ENCODE peak calls at places on chromosomes 4 and X, in four cellular contexts. O, F, M and D are unnamed samples.

GRCh38 chr4:5863461-5864113 is 29.3 kb downstream of the CRMP1 start:
- DNase-seq in F (no peak), M (no peak), O (no peak), D (no peak)

GRCh38 chr4:12846368-12846767 is 637.8 kb downstream of the RAB28 start:
- DNase-seq in M (no peak), O (no peak), F (no peak), D (no peak)

GRCh38 chr4:173531085-173531965 is 1.3 kb upstream of the HAND2 start:
- DNase-seq in M (no peak), O (no peak), F (no peak), D (peak)

GRCh38 chrX:17009856-17010650 is 63.6 kb downstream of the REPS2 start:
- DNase-seq in O (no peak), F (no peak), M (no peak), D (no peak)

GRCh38 chrX:107712231-107713204 is 63.1 kb downstream of the TSC22D3 start:
- DNase-seq in O (no peak), M (no peak), F (no peak), D (no peak)

GRCh38 chrX:49106930-49107329 is 16.6 kb downstream of the GPKOW start:
- DNase-seq in M (no peak), F (peak), O (no peak), D (peak)

GRCh38 chr4:5959221-5959982 is 58.8 kb downstream of the C4orf50 start:
- DNase-seq in F (no peak), M (no peak), O (no peak), D (no peak)

GRCh38 chr4:112321768-112322684 is 24.9 kb downstream of the ALPK1 start:
- DNase-seq in F (peak), M (peak), O (no peak), D (peak)

GRCh38 chr4:4269326-4269725 is 20.6 kb downstream of the LYAR start:
- DNase-seq in O (no peak), M (no peak), F (no peak), D (no peak)

GRCh38 chrX:819684-820083 is 189.1 kb downstream of the SHOX start:
- DNase-seq in M (no peak), F (no peak), O (no peak), D (no peak)

GRCh38 chrX:3527811-3528210 is 181.4 kb upstream of the MXRA5 start:
- DNase-seq in F (no peak), O (no peak), M (no peak), D (no peak)

GRCh38 chrX:68717663-68718442 is 70.4 kb downstream of the STARD8 start:
- DNase-seq in O (no peak), M (no peak), F (no peak), D (no peak)

GRCh38 chrX:154890990-154891639 is 5.0 kb downstream of the F8A1 start:
- DNase-seq in O (no peak), F (no peak), M (no peak), D (no peak)

GRCh38 chrX:128781506-128781905 is 729.3 kb upstream of the ACTRT1 start:
- DNase-seq in M (no peak), F (peak), O (no peak), D (peak)

GRCh38 chr4:144666539-144667175 is 20.7 kb downstream of the HHIP start:
- DNase-seq in F (no peak), O (no peak), M (no peak), D (no peak)

GRCh38 chr4:76238236-76238635 is 13.3 kb upstream of the FAM47E start:
- DNase-seq in O (no peak), M (no peak), F (no peak), D (no peak)

GRCh38 chr4:177339794-177340374 is 30.2 kb downstream of the NEIL3 start:
- DNase-seq in O (peak), F (peak), M (peak), D (no peak)

GRCh38 chr4:98583265-98583664 is 75.1 kb downstream of the TSPAN5 start:
- DNase-seq in F (no peak), O (no peak), M (no peak), D (no peak)

GRCh38 chr4:3791910-3792542 is 25.8 kb downstream of the ADRA2C start:
- DNase-seq in M (peak), F (no peak), O (no peak), D (peak)

GRCh38 chr4:108244576-108244975 is 75.8 kb upstream of the LEF1 start:
- DNase-seq in M (no peak), F (no peak), O (no peak), D (no peak)

GRCh38 chr4:185726931-185727330 is 85.1 kb downstream of the SORBS2 start:
- DNase-seq in M (no peak), O (no peak), F (no peak), D (no peak)

GRCh38 chrX:14529288-14529989 is at the start of gene GLRA2:
- DNase-seq in F (no peak), M (no peak), O (no peak), D (peak)
- TF ChIP-seq USF1 in F (no peak), M (no peak), O (no peak), D (no peak)

DNA sequence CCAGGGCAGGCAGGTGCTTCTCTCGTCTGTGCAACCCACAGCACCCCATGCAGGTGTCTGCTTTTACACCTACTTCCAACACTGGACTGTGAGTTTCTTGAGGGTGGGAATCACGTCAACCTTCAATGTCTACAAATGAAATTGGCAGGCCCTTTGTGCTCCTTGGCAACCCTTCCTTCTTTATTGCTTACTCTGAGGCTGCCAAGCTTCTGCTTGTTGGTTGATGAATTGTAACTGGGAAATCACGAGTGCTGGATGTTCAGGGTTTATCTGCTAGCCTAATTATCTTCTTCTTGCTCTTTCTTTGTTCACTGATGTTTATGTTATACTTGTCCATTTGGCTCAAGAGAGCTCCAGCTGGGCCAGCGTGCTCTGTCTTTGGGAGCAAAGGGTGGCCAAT is 2.5 kb upstream of the DGAT2L6 start:
- DNase-seq in F (no peak), M (no peak), O (no peak), D (no peak)
- TF ChIP-seq USF1 in F (no peak), M (no peak), O (no peak), D (no peak)

DNA sequence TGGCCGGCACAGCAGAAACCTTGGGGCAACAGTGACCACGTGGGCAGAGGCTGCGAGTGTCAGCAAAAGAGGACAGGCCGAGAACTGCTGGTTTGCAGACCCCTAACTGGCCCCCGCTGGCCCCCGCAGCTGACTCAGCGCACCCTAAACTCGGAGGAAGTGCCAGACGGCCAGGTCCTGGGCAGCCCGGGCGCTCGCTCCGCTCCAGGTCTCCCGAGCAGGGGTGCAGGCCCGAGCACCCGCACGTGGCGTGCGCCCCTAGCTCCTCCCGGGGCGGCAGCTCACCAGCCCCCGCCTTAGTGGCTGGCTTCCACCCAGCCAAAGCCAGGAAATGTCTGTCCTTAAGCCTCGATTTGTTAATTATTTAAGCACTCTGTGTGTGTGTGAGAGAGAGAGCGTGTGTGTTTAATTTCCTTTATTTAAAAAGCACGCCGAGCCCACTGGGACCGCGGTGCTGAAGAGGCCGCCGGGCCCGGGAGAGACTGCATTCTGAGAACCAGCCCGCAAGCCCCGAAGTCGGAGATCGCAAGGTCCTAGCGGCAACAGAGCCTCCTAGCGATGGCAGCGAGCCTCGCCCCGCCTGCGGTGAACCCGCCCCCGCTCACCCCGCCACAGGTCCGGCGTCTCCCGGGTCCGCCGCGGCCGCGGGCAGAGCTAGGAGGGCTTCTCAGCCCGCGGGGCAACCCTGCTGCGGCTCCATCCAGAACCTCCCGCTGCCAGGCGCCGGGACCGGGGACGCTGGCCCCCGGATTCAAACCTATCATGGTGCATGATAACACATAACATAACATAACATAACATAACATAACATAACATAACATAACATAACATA is 45.9 kb upstream of the CDKN2AIP start:
- DNase-seq in M (peak), F (peak), O (no peak), D (peak)
- TF ChIP-seq USF1 in M (peak), F (no peak), O (no peak), D (no peak)

DNA sequence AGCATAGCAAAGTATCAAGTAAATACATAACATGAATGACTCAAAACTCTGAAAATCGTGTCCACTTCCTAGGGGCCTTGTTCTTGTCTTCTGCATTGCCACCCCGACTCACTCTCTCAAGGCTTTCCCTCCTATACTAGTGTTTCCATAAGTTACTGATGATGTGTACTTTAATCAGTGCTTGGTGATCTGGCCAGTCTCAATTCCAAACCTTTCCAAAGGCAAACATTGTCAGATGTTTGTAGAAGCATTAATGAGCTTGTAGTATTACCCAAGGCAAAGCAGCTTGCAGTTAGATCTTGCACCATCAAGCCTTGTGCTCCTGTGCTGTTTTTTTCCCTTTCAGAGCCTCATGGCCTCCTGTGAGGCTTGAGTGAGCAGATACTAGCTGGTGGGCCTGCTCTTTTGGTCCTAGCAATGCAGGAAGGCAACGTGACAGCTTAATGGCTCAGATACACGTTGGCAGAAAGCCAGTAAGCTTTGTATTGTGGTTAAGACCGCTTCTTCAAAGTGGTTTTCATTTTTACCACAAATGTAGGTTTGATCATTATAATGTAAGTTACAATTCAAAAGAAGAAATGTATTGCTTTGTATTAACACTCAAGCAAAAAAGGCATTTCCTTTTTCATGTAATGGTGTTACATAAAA is 51.8 kb downstream of the RBPJ start:
- DNase-seq in O (peak), F (peak), M (no peak), D (no peak)
- TF ChIP-seq USF1 in O (no peak), F (peak), M (no peak), D (no peak)

GRCh38 chr4:77820836-77821561 is 1.8 kb upstream of the CNOT6L start:
- DNase-seq in M (no peak), F (peak), O (no peak), D (no peak)
- TF ChIP-seq USF1 in M (no peak), F (no peak), O (no peak), D (no peak)

GRCh38 chr4:150782921-150783320 is 201.0 kb downstream of the MAB21L2 start:
- DNase-seq in O (no peak), F (no peak), M (no peak), D (no peak)

GRCh38 chr4:150784305-150784704 is 202.4 kb downstream of the MAB21L2 start:
- DNase-seq in F (no peak), M (no peak), O (no peak), D (peak)

GRCh38 chr4:150782311-150782710 is 200.4 kb downstream of the MAB21L2 start:
- DNase-seq in O (no peak), M (no peak), F (peak), D (no peak)

GRCh38 chr4:150781108-150781663 is 199.2 kb downstream of the MAB21L2 start:
- DNase-seq in F (no peak), O (no peak), M (no peak), D (no peak)

GRCh38 chr4:150784939-150785338 is 203.0 kb downstream of the MAB21L2 start:
- DNase-seq in O (no peak), M (no peak), F (no peak), D (no peak)
- TF ChIP-seq USF1 in O (no peak), M (no peak), F (no peak), D (no peak)

GRCh38 chr4:65007841-65008439 is 598.7 kb upstream of the TECRL start:
- DNase-seq in F (peak), O (no peak), M (peak), D (peak)
- TF ChIP-seq USF1 in F (no peak), O (no peak), M (no peak), D (no peak)

DNA sequence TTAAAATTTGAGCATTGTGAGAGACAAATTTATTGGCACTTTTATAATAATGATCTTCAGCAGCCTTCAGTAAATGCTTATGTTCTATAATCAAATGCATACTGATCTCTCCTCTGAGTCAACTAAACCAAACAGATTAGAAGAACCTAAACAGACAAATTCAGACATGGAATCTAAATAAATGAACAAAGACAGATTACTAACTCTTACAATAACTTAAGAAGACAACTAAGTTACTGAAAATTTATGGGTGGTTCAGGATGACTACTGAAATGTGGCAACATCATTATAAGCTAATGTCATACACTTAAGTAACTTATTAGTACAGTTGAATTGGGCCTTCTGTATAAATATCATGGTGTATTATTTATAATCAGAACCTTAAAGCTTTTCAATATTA is 127.3 kb downstream of the NEK1 start:
- DNase-seq in O (no peak), F (no peak), M (no peak), D (no peak)
- TF ChIP-seq USF1 in O (no peak), F (no peak), M (no peak), D (no peak)